ENCODE peak calls at places on chromosomes 11 and 22, in seven cellular contexts. T is Caco-2; W is NCI-H187 treated with DMSO at 0.1 percent for 48 hours; X is Right ventricle myocardium superior; O is HT1080; P is stimulated activated effector memory CD8-positive, alpha-beta T cell treated with anti-CD3 and anti-CD28 coated beads, Interleukin-12 subunit alpha, Interleukin-12 subunit beta, amount 100 ng/mL, for 72 hours; G is spleen. B is an unnamed sample.

GRCh38 chr22:46054091-46054877 is 77.3 kb upstream of the WNT7B start:
- DNase-seq in T (no peak), W (no peak), X (peak), O (peak), P (peak), G (peak), B (no peak)

GRCh38 chr11:27013741-27014415 is 20.0 kb downstream of the FIBIN start:
- DNase-seq in T (no peak), W (no peak), X (no peak), O (no peak), P (no peak), G (no peak), B (no peak)

GRCh38 chr11:130775306-130776043 is 140.8 kb downstream of the SNX19 start:
- DNase-seq in T (no peak), W (no peak), X (no peak), O (peak), P (no peak), G (no peak), B (no peak)

GRCh38 chr11:29319231-29319630 is 697.6 kb downstream of the KCNA4 start:
- DNase-seq in T (no peak), W (no peak), X (no peak), O (no peak), P (no peak), G (no peak), B (no peak)

GRCh38 chr22:49333206-49333605 is 494.5 kb downstream of the BRD1 start:
- DNase-seq in T (no peak), W (no peak), X (no peak), O (no peak), P (peak), G (no peak), B (no peak)

GRCh38 chr11:13837286-13837685 is 125.2 kb upstream of the SPON1 start:
- DNase-seq in T (no peak), W (no peak), X (no peak), O (peak), P (no peak), G (no peak), B (no peak)

GRCh38 chr11:13210424-13210823 is 67.2 kb upstream of the BMAL1 start:
- DNase-seq in T (peak), W (peak), X (peak), O (peak), P (no peak), G (no peak), B (no peak)

GRCh38 chr11:46345131-46345597 is 2.1 kb upstream of the DGKZ start:
- DNase-seq in T (no peak), W (peak), X (peak), O (no peak), P (no peak), G (peak), B (no peak)

GRCh38 chr11:60836866-60837510 is 4.9 kb upstream of the CCDC86 start:
- DNase-seq in T (no peak), W (no peak), X (no peak), O (no peak), P (no peak), G (no peak), B (no peak)

GRCh38 chr11:85764796-85765195 is 46.1 kb downstream of the SYTL2 start:
- DNase-seq in T (no peak), W (no peak), X (no peak), O (no peak), P (no peak), G (no peak), B (no peak)

GRCh38 chr11:92226331-92227232 is 2.0 kb downstream of the FAT3 start:
- DNase-seq in T (no peak), W (no peak), X (no peak), O (no peak), P (no peak), G (no peak), B (no peak)

GRCh38 chr11:92482502-92482901 is 257.9 kb downstream of the FAT3 start:
- DNase-seq in T (no peak), W (no peak), X (no peak), O (no peak), P (no peak), G (no peak), B (no peak)

GRCh38 chr11:65340226-65340625 is 6.6 kb downstream of the DPF2 start:
- DNase-seq in T (no peak), W (no peak), X (no peak), O (no peak), P (no peak), G (no peak), B (no peak)

GRCh38 chr11:10488581-10489443 is 33.7 kb downstream of the AMPD3 start:
- DNase-seq in T (no peak), W (no peak), X (no peak), O (no peak), P (no peak), G (peak), B (peak)

GRCh38 chr11:87473174-87473573 is 435.4 kb downstream of the TMEM135 start:
- DNase-seq in T (no peak), W (no peak), X (peak), O (peak), P (no peak), G (no peak), B (no peak)

GRCh38 chr11:13149991-13150390 is 127.6 kb upstream of the BMAL1 start:
- DNase-seq in T (no peak), W (no peak), X (no peak), O (no peak), P (no peak), G (no peak), B (no peak)

B was measured in GM18507.